ENCODE peak calls at places on chromosome X, in eight cellular contexts. Z is tibial nerve, J is AG04450, E is Panc1, M is natural killer cell, F is cardiac fibroblast, Y is keratinocyte, P is Peyer's patch. Q is an unnamed sample.

GRCh38 chrX:80354966-80355465 is 65.2 kb upstream of the TENT5D start:
- DNase-seq in Z (no peak), J (no peak), E (no peak), M (no peak), F (no peak), Y (no peak), P (no peak), Q (no peak)

GRCh38 chrX:17040711-17041110 is 94.3 kb downstream of the REPS2 start:
- DNase-seq in Z (no peak), J (no peak), E (no peak), M (no peak), F (no peak), Y (no peak), P (no peak), Q (no peak)

GRCh38 chrX:109187473-109188168 is 294.3 kb downstream of the GUCY2F start:
- DNase-seq in Z (no peak), J (no peak), E (no peak), M (no peak), F (no peak), Y (no peak), P (no peak), Q (no peak)

GRCh38 chrX:150842198-150842553 is 56.3 kb downstream of the CD99L2 start:
- DNase-seq in Z (no peak), J (no peak), E (no peak), M (no peak), F (no peak), Y (no peak), P (no peak), Q (no peak)

GRCh38 chrX:104659037-104659744 is 93.2 kb downstream of the IL1RAPL2 start:
- DNase-seq in Z (no peak), J (no peak), E (no peak), M (no peak), F (peak), Y (no peak), P (no peak), Q (no peak)

GRCh38 chrX:15158736-15159406 is 111.0 kb downstream of the ASB9 start:
- DNase-seq in Z (no peak), J (no peak), E (no peak), M (no peak), F (no peak), Y (no peak), P (no peak), Q (no peak)

GRCh38 chrX:1139101-1139500 is 73.3 kb downstream of the CRLF2 start:
- DNase-seq in Z (no peak), J (no peak), E (no peak), M (no peak), F (no peak), Y (no peak), P (no peak), Q (no peak)

GRCh38 chrX:154396948-154397887 is 959 bp upstream of the RPL10 start:
- DNase-seq in Z (peak), J (no peak), E (no peak), M (peak), F (peak), Y (no peak), P (peak), Q (peak)

GRCh38 chrX:24231169-24231568 is 81.6 kb downstream of the ZFX start:
- DNase-seq in Z (peak), J (peak), E (no peak), M (no peak), F (peak), Y (peak), P (no peak), Q (no peak)

GRCh38 chrX:122857734-122858133 is 326.3 kb upstream of the GRIA3 start:
- DNase-seq in Z (no peak), J (no peak), E (no peak), M (no peak), F (no peak), Y (no peak), P (no peak), Q (no peak)

GRCh38 chrX:153968754-153969124 is 2.9 kb downstream of the HCFC1 start:
- DNase-seq in Z (no peak), J (no peak), E (no peak), M (no peak), F (no peak), Y (no peak), P (no peak), Q (no peak)

GRCh38 chrX:109818921-109819320 is 85.9 kb upstream of the ACSL4 start:
- DNase-seq in Z (no peak), J (no peak), E (no peak), M (no peak), F (no peak), Y (no peak), P (no peak), Q (no peak)

GRCh38 chrX:56726609-56727008 is 2.4 kb upstream of the NBDY start:
- DNase-seq in Z (peak), J (peak), E (no peak), M (no peak), F (peak), Y (no peak), P (no peak), Q (no peak)

GRCh38 chrX:111719426-111720210 is 38.6 kb downstream of the ALG13 start:
- DNase-seq in Z (no peak), J (no peak), E (no peak), M (no peak), F (peak), Y (no peak), P (no peak), Q (no peak)

GRCh38 chrX:120677017-120677652 is 47.3 kb upstream of the C1GALT1C1 start:
- DNase-seq in Z (no peak), J (no peak), E (no peak), M (no peak), F (no peak), Y (no peak), P (no peak), Q (no peak)

GRCh38 chrX:41603591-41603990 is 85.2 kb upstream of the GPR34 start:
- DNase-seq in Z (no peak), J (no peak), E (no peak), M (no peak), F (no peak), Y (no peak), P (no peak), Q (no peak)

GRCh38 chrX:73478961-73479360 is 32.1 kb downstream of the CDX4 start:
- DNase-seq in Z (no peak), J (no peak), E (no peak), M (no peak), F (no peak), Y (no peak), P (no peak), Q (no peak)

GRCh38 chrX:45196701-45197100 is 4.0 kb downstream of the DIPK2B start:
- DNase-seq in Z (no peak), J (no peak), E (no peak), M (no peak), F (no peak), Y (no peak), P (no peak), Q (no peak)

GRCh38 chrX:103310592-103311400 is at the start of gene BEX2:
- DNase-seq in Z (peak), J (no peak), E (peak), M (peak), F (peak), Y (no peak), P (peak), Q (peak)

GRCh38 chrX:121356139-121356849 is 308.9 kb downstream of the GLUD2 start:
- DNase-seq in Z (no peak), J (no peak), E (no peak), M (no peak), F (no peak), Y (no peak), P (no peak), Q (no peak)

GRCh38 chrX:73577368-73577767 is 14.4 kb downstream of the CHIC1 start:
- DNase-seq in Z (no peak), J (peak), E (no peak), M (no peak), F (peak), Y (no peak), P (no peak), Q (no peak)

DNA sequence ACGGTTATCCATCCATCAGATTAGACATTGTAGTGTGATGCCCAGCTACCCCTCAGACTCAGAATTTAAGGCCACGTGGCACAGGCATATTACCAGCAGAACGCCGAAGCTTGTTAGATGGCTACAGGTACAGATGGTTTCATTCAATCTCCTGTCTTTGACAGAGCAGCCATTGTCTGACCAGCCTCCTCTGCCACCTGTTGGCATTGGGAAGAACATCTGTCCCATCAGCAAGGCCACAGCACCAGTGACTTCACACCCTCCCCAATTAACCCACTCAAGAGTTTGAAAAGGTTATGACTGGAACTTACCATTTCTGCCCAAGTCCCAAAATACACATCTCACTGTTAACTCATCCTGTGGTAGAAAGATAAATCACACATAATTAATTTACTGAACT is 22.0 kb upstream of the PHKA2 start:
- DNase-seq in Z (no peak), J (no peak), E (no peak), M (no peak), F (no peak), Y (no peak), P (no peak), Q (no peak)
- TF ChIP-seq CTCF in Z (no peak), J (no peak), E (no peak), M (no peak), F (no peak), Y (peak), P (peak), Q (no peak)

GRCh38 chrX:40083979-40084359 is 13.8 kb downstream of the BCOR start:
- DNase-seq in Z (no peak), J (no peak), E (no peak), M (no peak), F (no peak), Y (no peak), P (no peak), Q (no peak)

GRCh38 chrX:40081679-40082068 is 16.1 kb downstream of the BCOR start:
- DNase-seq in Z (no peak), J (no peak), E (no peak), M (no peak), F (no peak), Y (no peak), P (no peak), Q (no peak)

GRCh38 chrX:40082447-40083119 is 15.2 kb downstream of the BCOR start:
- DNase-seq in Z (no peak), J (no peak), E (no peak), M (no peak), F (no peak), Y (no peak), P (no peak), Q (no peak)

GRCh38 chrX:40084471-40084870 is 13.3 kb downstream of the BCOR start:
- DNase-seq in Z (no peak), J (no peak), E (no peak), M (no peak), F (no peak), Y (no peak), P (no peak), Q (no peak)

GRCh38 chrX:40083120-40083978 is 14.4 kb downstream of the BCOR start:
- DNase-seq in Z (no peak), J (no peak), E (no peak), M (no peak), F (no peak), Y (no peak), P (no peak), Q (peak)
- TF ChIP-seq CTCF in Z (no peak), J (no peak), E (no peak), M (no peak), F (no peak), Y (no peak), P (no peak), Q (peak)

DNA sequence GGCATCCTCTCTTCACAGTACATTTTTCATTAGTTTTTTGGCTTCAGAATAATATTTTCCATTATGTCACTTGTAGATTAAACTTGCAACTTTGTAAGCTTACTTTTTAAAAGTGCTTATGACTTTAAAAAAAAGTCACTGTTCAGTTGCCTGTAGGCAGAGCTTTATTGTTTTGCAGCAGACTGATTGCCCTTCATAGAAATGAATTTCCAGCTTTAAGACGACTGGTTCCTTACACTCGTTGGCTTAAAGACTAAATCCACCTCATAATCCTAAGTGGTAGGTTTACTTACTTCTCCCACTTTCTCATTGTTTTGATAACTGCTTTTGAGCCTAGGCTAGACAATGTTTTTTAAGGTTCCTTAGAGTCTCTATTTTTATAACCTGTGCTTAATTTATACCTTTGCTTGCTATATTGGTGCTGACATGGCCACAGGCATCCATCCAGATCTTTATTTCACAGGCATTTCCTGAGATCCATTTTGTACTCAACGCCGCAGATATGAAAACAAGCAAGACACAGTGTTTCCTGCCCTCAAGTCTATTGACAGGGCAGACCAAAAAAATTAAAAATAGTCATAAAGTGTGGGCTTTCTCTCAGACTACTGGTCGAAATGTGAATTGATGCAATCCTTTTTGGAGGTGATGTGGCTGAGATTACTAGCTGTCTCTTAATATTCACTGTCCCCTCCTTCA is 12.6 kb upstream of the IL13RA2 start:
- DNase-seq in Z (no peak), J (no peak), E (no peak), M (no peak), F (peak), Y (no peak), P (no peak), Q (no peak)
- TF ChIP-seq CTCF in Z (no peak), J (no peak), E (no peak), M (no peak), F (no peak), Y (no peak), P (no peak), Q (no peak)

GRCh38 chrX:2512501-2512900 is 11.7 kb upstream of the DHRSX start:
- DNase-seq in Z (no peak), J (no peak), E (no peak), M (no peak), F (no peak), Y (no peak), P (no peak), Q (no peak)

GRCh38 chrX:2514131-2514530 is 13.4 kb upstream of the DHRSX start:
- DNase-seq in Z (no peak), J (no peak), E (no peak), M (no peak), F (no peak), Y (no peak), P (no peak), Q (no peak)

GRCh38 chrX:2516612-2517011 is 15.8 kb upstream of the DHRSX start:
- DNase-seq in Z (no peak), J (no peak), E (no peak), M (no peak), F (no peak), Y (no peak), P (no peak), Q (no peak)

GRCh38 chrX:2511326-2511725 is 10.6 kb upstream of the DHRSX start:
- DNase-seq in Z (no peak), J (no peak), E (no peak), M (no peak), F (no peak), Y (no peak), P (no peak), Q (no peak)

DNA sequence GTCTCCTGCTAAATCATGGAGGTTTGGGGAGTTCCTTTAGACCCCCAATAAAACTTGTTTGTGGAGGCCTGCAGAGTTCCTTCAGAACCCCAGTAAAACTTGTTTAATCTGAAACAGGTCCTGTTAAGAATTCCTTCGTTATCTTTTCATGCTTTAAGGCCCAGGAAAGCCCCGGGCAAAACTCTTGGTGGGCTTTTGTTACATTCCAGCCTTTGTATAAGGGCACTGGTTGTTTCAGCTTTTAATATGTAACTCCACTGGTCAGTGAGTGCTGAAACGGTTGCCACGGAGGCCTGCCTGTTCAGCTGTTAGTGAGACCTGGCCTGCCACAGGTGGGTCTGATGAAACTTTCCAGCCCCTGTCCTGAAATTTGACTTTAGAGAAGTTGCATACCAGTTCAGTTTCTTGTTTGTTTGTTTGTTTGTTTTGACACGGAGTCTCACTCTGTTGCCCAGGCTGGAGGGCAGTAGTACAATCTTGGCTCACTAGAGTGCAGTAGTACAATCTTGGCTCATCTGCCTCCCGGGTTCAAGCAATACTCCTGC is 12.4 kb upstream of the DHRSX start:
- DNase-seq in Z (no peak), J (no peak), E (no peak), M (no peak), F (no peak), Y (no peak), P (no peak), Q (no peak)
- TF ChIP-seq CTCF in Z (no peak), J (no peak), E (no peak), M (no peak), F (no peak), Y (no peak), P (no peak), Q (no peak)

GRCh38 chrX:93422693-93423092 is 250.7 kb downstream of the NAP1L3 start:
- DNase-seq in Z (no peak), J (no peak), E (no peak), M (no peak), F (peak), Y (no peak), P (no peak), Q (peak)
- TF ChIP-seq CTCF in Z (no peak), J (no peak), E (peak), M (no peak), F (peak), Y (peak), P (no peak), Q (peak)

GRCh38 chrX:66200855-66201795 is 37.1 kb downstream of the HEPH start:
- DNase-seq in Z (no peak), J (no peak), E (no peak), M (no peak), F (peak), Y (no peak), P (no peak), Q (no peak)
- TF ChIP-seq CTCF in Z (peak), J (peak), E (peak), M (no peak), F (no peak), Y (no peak), P (peak), Q (peak)

DNA sequence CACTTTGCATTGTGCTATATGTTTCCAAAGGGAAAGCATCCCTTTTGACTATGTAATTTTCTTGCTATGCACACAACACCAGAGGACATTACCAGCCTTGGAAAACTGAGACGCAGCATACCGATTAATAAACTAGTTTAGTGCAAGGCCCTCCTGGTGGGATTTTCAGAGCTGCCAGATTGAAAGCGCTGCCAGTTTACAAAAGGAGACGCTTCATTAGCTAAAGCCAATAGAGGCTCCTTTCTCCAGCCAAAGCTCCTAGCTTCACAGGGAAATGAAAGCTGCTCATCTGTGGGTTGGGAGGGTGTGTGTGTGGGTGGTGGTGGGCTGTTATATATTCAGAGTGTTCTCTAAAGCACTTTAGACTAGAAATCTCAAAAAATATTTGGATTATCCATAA is 32.4 kb downstream of the SPANXN4 start:
- DNase-seq in Z (no peak), J (no peak), E (no peak), M (no peak), F (no peak), Y (no peak), P (no peak), Q (no peak)
- TF ChIP-seq CTCF in Z (no peak), J (no peak), E (no peak), M (no peak), F (no peak), Y (no peak), P (no peak), Q (no peak)

Q was measured in progenitor cell of endocrine pancreas.